ENCODE peak calls at places on chromosomes 3 and 15, in four cellular contexts. One of them, this sample, is unnamed.

GRCh38 chr3:15638193-15638890 is 36.8 kb downstream of the BTD start:
- DNase-seq in stomach: no peak
- DNase-seq in BJ: no peak
- DNase-seq in A549: no peak
- DNase-seq in this sample: no peak

GRCh38 chr15:37416103-37416502 is 315.8 kb upstream of the MEIS2 start:
- DNase-seq in BJ: no peak
- DNase-seq in stomach: no peak
- DNase-seq in A549: no peak
- DNase-seq in this sample: no peak

GRCh38 chr3:40598338-40598737 is 73.6 kb downstream of the ZNF621 start:
- DNase-seq in BJ: no peak
- DNase-seq in stomach: no peak
- DNase-seq in A549: no peak
- DNase-seq in this sample: no peak

GRCh38 chr15:68668926-68669600 is 90.3 kb downstream of the CORO2B start:
- DNase-seq in stomach: no peak
- DNase-seq in BJ: no peak
- DNase-seq in A549: no peak
- DNase-seq in this sample: no peak

GRCh38 chr3:169676925-169677537 is 13.5 kb upstream of the MECOM start:
- DNase-seq in stomach: no peak
- DNase-seq in A549: no peak
- DNase-seq in BJ: no peak
- DNase-seq in this sample: no peak

GRCh38 chr3:29307229-29307796 is 26.4 kb downstream of the RBMS3 start:
- DNase-seq in BJ: no peak
- DNase-seq in stomach: no peak
- DNase-seq in A549: no peak
- DNase-seq in this sample: no peak

GRCh38 chr15:37094542-37095196 is 5.7 kb downstream of the MEIS2 start:
- DNase-seq in stomach: no peak
- DNase-seq in A549: no peak
- DNase-seq in BJ: no peak
- DNase-seq in this sample: peak

GRCh38 chr3:82100378-82100777 is 338.9 kb upstream of the GBE1 start:
- DNase-seq in A549: no peak
- DNase-seq in stomach: no peak
- DNase-seq in BJ: no peak
- DNase-seq in this sample: no peak

GRCh38 chr3:126858401-126858800 is 124.5 kb upstream of the PLXNA1 start:
- DNase-seq in BJ: no peak
- DNase-seq in A549: no peak
- DNase-seq in stomach: no peak
- DNase-seq in this sample: no peak

GRCh38 chr3:134327594-134327975 is 46.7 kb downstream of the AMOTL2 start:
- DNase-seq in A549: peak
- DNase-seq in stomach: no peak
- DNase-seq in BJ: peak
- DNase-seq in this sample: no peak

GRCh38 chr15:33534642-33535041 is 223.9 kb downstream of the RYR3 start:
- DNase-seq in stomach: no peak
- DNase-seq in A549: no peak
- DNase-seq in BJ: no peak
- DNase-seq in this sample: no peak

GRCh38 chr15:91769919-91770318 is 83.6 kb upstream of the SLCO3A1 start:
- DNase-seq in BJ: no peak
- DNase-seq in stomach: no peak
- DNase-seq in A549: no peak
- DNase-seq in this sample: no peak

GRCh38 chr3:143507735-143508580 is 340.3 kb downstream of the SLC9A9 start:
- DNase-seq in BJ: peak
- DNase-seq in stomach: no peak
- DNase-seq in A549: no peak
- DNase-seq in this sample: no peak

GRCh38 chr3:119945286-119945685 is 149.0 kb downstream of the GSK3B start:
- DNase-seq in BJ: no peak
- DNase-seq in stomach: no peak
- DNase-seq in A549: no peak
- DNase-seq in this sample: no peak

GRCh38 chr15:35206060-35206675 is 121.1 kb upstream of the NANOGP8 start:
- DNase-seq in BJ: no peak
- DNase-seq in A549: peak
- DNase-seq in stomach: no peak
- DNase-seq in this sample: no peak

GRCh38 chr3:165339753-165340152 is 143.6 kb upstream of the SLITRK3 start:
- DNase-seq in BJ: no peak
- DNase-seq in stomach: no peak
- DNase-seq in A549: no peak
- DNase-seq in this sample: no peak

GRCh38 chr3:104908761-104909160 is 457.9 kb upstream of the ALCAM start:
- DNase-seq in stomach: no peak
- DNase-seq in BJ: no peak
- DNase-seq in A549: no peak
- DNase-seq in this sample: no peak

GRCh38 chr15:42145546-42146455 is 10.6 kb downstream of the PLA2G4F start:
- DNase-seq in BJ: no peak
- DNase-seq in A549: no peak
- DNase-seq in stomach: no peak
- DNase-seq in this sample: no peak

GRCh38 chr3:196650740-196651311 is 11.3 kb downstream of the NRROS start:
- DNase-seq in A549: peak
- DNase-seq in BJ: peak
- DNase-seq in stomach: peak
- DNase-seq in this sample: no peak

GRCh38 chr15:89028036-89028435 is 60.2 kb upstream of the ABHD2 start:
- DNase-seq in stomach: no peak
- DNase-seq in BJ: no peak
- DNase-seq in A549: no peak
- DNase-seq in this sample: no peak

GRCh38 chr3:46986055-46986730 is 6.7 kb downstream of the NBEAL2 start:
- DNase-seq in BJ: no peak
- DNase-seq in A549: no peak
- DNase-seq in stomach: no peak
- DNase-seq in this sample: no peak
- H3K4me3 ChIP-seq in BJ: no peak
- H3K4me3 ChIP-seq in A549: no peak
- H3K4me3 ChIP-seq in stomach: no peak
- H3K4me3 ChIP-seq in this sample: no peak

GRCh38 chr3:13281657-13282527 is 138.2 kb downstream of the NUP210 start:
- DNase-seq in BJ: no peak
- DNase-seq in A549: peak
- DNase-seq in stomach: no peak
- DNase-seq in this sample: no peak
- H3K4me3 ChIP-seq in BJ: no peak
- H3K4me3 ChIP-seq in A549: peak
- H3K4me3 ChIP-seq in stomach: peak
- H3K4me3 ChIP-seq in this sample: peak

DNA sequence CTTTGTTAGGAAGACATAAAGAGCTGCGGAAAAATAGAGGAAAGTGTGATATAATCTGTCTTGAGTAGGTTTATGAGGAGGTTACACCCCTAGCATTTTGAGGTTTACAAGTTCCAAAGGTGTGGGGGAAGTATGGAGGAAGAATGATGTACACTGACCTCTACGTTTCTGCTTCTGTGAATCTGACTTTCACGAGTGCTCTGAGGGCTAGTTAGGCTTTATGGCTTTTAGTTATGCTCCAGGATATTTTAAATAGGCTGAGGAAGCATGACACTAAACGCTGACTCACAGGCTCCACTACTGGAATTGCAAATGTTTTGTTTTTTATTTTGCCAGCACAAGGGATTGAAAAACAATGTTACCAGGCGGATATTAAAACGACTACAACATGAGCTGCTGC is 46.4 kb upstream of the UTS2B start:
- DNase-seq in A549: no peak
- DNase-seq in stomach: no peak
- DNase-seq in BJ: peak
- DNase-seq in this sample: no peak
- H3K4me3 ChIP-seq in A549: no peak
- H3K4me3 ChIP-seq in stomach: no peak
- H3K4me3 ChIP-seq in BJ: no peak
- H3K4me3 ChIP-seq in this sample: no peak

DNA sequence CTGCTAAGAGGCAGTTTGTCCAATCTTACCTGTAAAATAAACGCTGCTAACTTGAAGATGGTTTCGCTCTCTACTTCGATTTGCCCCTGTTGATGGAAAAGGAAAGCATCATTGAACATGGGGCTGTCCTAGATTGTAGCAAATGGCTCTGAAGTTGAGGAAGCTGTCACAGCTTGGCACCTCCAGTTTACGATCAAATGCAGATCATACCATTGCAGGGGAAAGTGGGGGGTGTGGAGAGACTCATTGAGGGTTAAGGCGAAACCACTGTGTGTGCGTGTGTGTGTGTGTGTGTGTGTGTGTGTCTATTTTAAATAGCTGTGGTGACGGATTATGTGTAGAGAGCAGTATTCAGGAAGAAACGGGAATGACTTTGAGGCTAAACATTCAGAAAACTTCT is 127.6 kb upstream of the LMOD3 start:
- DNase-seq in A549: no peak
- DNase-seq in BJ: no peak
- DNase-seq in stomach: peak
- DNase-seq in this sample: peak
- H3K4me3 ChIP-seq in A549: no peak
- H3K4me3 ChIP-seq in BJ: no peak
- H3K4me3 ChIP-seq in stomach: peak
- H3K4me3 ChIP-seq in this sample: peak

DNA sequence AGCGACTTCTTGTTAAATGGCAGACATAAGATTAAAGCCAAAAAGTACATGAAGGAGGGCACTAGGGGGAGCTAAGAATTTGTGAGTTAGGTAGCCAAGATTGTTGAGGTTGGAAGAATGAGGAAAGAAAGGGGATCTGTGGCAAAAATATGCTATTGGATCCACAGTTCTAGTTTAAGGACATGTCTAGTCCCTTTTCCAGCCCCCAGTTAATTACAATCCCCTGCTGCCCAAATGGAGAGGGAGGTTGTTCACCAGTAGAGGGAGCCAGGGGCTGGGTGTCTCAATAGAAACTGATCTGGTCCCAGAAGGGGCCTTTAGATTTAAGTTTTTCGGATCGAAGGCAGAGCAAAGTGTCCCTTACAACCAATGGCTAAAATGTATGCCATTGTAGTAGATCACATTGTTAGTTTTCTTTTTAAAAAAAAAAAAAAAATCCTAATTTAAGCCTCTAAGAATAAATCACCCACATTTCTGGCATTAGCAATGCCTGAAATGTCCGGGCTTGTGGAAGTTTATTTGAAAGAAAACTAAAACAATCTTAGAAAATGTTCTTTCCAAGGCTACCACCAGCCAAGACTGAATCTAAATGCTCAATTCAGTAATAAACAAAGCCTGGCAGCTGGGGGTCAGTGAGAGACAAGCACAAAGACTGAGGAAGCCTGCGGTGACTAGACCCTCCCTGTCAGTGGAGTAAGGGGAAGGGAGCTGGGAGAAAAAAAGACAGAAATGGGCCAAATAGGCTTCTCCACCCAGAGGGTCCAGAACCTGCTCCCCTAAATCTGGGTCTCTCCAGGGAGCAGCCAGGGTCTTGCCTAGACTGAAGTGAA is 7.1 kb downstream of the COL8A1 start:
- DNase-seq in stomach: no peak
- DNase-seq in A549: no peak
- DNase-seq in BJ: no peak
- DNase-seq in this sample: peak
- H3K4me3 ChIP-seq in stomach: no peak
- H3K4me3 ChIP-seq in A549: no peak
- H3K4me3 ChIP-seq in BJ: no peak
- H3K4me3 ChIP-seq in this sample: no peak

This sample was measured in NT2/D1.